ENCODE peak calls at places on chromosomes 4 and X, in eight cellular contexts. One of them, this sample, is unnamed.

GRCh38 chrX:17747692-17748091 is 10.4 kb downstream of the SCML1 start:
- DNase-seq in D721Med: no peak
- DNase-seq in fibroblast of mammary gland: no peak
- DNase-seq in fibroblast of lung: no peak
- DNase-seq in heart right ventricle: no peak
- DNase-seq in nephron progenitor cell: no peak
- DNase-seq in cardiac muscle cell: no peak
- DNase-seq in testis: no peak
- DNase-seq in this sample: no peak

GRCh38 chr4:99447079-99447478 is 11.9 kb upstream of the ADH7 start:
- DNase-seq in fibroblast of mammary gland: peak
- DNase-seq in nephron progenitor cell: no peak
- DNase-seq in D721Med: no peak
- DNase-seq in fibroblast of lung: peak
- DNase-seq in heart right ventricle: no peak
- DNase-seq in testis: no peak
- DNase-seq in cardiac muscle cell: peak
- DNase-seq in this sample: no peak

GRCh38 chr4:88865466-88865865 is 167.8 kb upstream of the NAP1L5 start:
- DNase-seq in heart right ventricle: no peak
- DNase-seq in fibroblast of mammary gland: no peak
- DNase-seq in cardiac muscle cell: peak
- DNase-seq in D721Med: no peak
- DNase-seq in testis: no peak
- DNase-seq in nephron progenitor cell: no peak
- DNase-seq in fibroblast of lung: no peak
- DNase-seq in this sample: no peak

GRCh38 chr4:146186556-146186955 is 11.0 kb downstream of the LSM6 start:
- DNase-seq in fibroblast of mammary gland: no peak
- DNase-seq in D721Med: no peak
- DNase-seq in cardiac muscle cell: no peak
- DNase-seq in heart right ventricle: no peak
- DNase-seq in testis: no peak
- DNase-seq in nephron progenitor cell: no peak
- DNase-seq in fibroblast of lung: peak
- DNase-seq in this sample: no peak

GRCh38 chr4:173684223-173684622 is 154.2 kb upstream of the HAND2 start:
- DNase-seq in fibroblast of mammary gland: no peak
- DNase-seq in heart right ventricle: no peak
- DNase-seq in testis: no peak
- DNase-seq in fibroblast of lung: no peak
- DNase-seq in nephron progenitor cell: no peak
- DNase-seq in cardiac muscle cell: no peak
- DNase-seq in D721Med: no peak
- DNase-seq in this sample: no peak

GRCh38 chr4:16865897-16866283 is 32.6 kb downstream of the LDB2 start:
- DNase-seq in nephron progenitor cell: no peak
- DNase-seq in testis: no peak
- DNase-seq in D721Med: no peak
- DNase-seq in cardiac muscle cell: no peak
- DNase-seq in fibroblast of mammary gland: no peak
- DNase-seq in fibroblast of lung: no peak
- DNase-seq in heart right ventricle: no peak
- DNase-seq in this sample: no peak

GRCh38 chr4:113256946-113257345 is 207.5 kb downstream of the ANK2 start:
- DNase-seq in cardiac muscle cell: peak
- DNase-seq in testis: no peak
- DNase-seq in fibroblast of lung: peak
- DNase-seq in fibroblast of mammary gland: peak
- DNase-seq in heart right ventricle: no peak
- DNase-seq in D721Med: no peak
- DNase-seq in nephron progenitor cell: no peak
- DNase-seq in this sample: no peak

GRCh38 chr4:8608714-8609391 is 16.3 kb downstream of the CPZ start:
- DNase-seq in fibroblast of lung: no peak
- DNase-seq in fibroblast of mammary gland: no peak
- DNase-seq in heart right ventricle: no peak
- DNase-seq in cardiac muscle cell: no peak
- DNase-seq in D721Med: no peak
- DNase-seq in nephron progenitor cell: no peak
- DNase-seq in testis: no peak
- DNase-seq in this sample: no peak

GRCh38 chr4:87967193-87967592 is 8.3 kb upstream of the SPP1 start:
- DNase-seq in D721Med: no peak
- DNase-seq in testis: no peak
- DNase-seq in fibroblast of lung: no peak
- DNase-seq in nephron progenitor cell: no peak
- DNase-seq in cardiac muscle cell: no peak
- DNase-seq in fibroblast of mammary gland: no peak
- DNase-seq in heart right ventricle: no peak
- DNase-seq in this sample: no peak

GRCh38 chrX:85052207-85052606 is 48.5 kb downstream of the APOOL start:
- DNase-seq in cardiac muscle cell: peak
- DNase-seq in testis: no peak
- DNase-seq in fibroblast of lung: peak
- DNase-seq in nephron progenitor cell: no peak
- DNase-seq in heart right ventricle: no peak
- DNase-seq in D721Med: no peak
- DNase-seq in fibroblast of mammary gland: peak
- DNase-seq in this sample: no peak

GRCh38 chr4:15873117-15873516 is 65.4 kb downstream of the FGFBP1 start:
- DNase-seq in cardiac muscle cell: no peak
- DNase-seq in fibroblast of mammary gland: no peak
- DNase-seq in heart right ventricle: no peak
- DNase-seq in nephron progenitor cell: no peak
- DNase-seq in fibroblast of lung: no peak
- DNase-seq in D721Med: no peak
- DNase-seq in testis: no peak
- DNase-seq in this sample: no peak

GRCh38 chr4:1233641-1234277 is 15.2 kb downstream of the CTBP1 start:
- DNase-seq in heart right ventricle: peak
- DNase-seq in fibroblast of mammary gland: peak
- DNase-seq in nephron progenitor cell: peak
- DNase-seq in fibroblast of lung: no peak
- DNase-seq in cardiac muscle cell: peak
- DNase-seq in D721Med: no peak
- DNase-seq in testis: peak
- DNase-seq in this sample: no peak

GRCh38 chr4:126871810-126872209 is 760.9 kb upstream of the INTU start:
- DNase-seq in fibroblast of mammary gland: no peak
- DNase-seq in testis: no peak
- DNase-seq in heart right ventricle: no peak
- DNase-seq in cardiac muscle cell: no peak
- DNase-seq in fibroblast of lung: no peak
- DNase-seq in nephron progenitor cell: no peak
- DNase-seq in D721Med: no peak
- DNase-seq in this sample: no peak

GRCh38 chr4:121728066-121728465 is 31.3 kb upstream of the ANXA5 start:
- DNase-seq in cardiac muscle cell: peak
- DNase-seq in fibroblast of mammary gland: peak
- DNase-seq in nephron progenitor cell: no peak
- DNase-seq in D721Med: no peak
- DNase-seq in fibroblast of lung: peak
- DNase-seq in testis: no peak
- DNase-seq in heart right ventricle: no peak
- DNase-seq in this sample: no peak

GRCh38 chr4:621296-622070 is 3.9 kb upstream of the PDE6B start:
- DNase-seq in testis: no peak
- DNase-seq in heart right ventricle: no peak
- DNase-seq in D721Med: no peak
- DNase-seq in fibroblast of lung: no peak
- DNase-seq in nephron progenitor cell: no peak
- DNase-seq in cardiac muscle cell: no peak
- DNase-seq in fibroblast of mammary gland: no peak
- DNase-seq in this sample: no peak

GRCh38 chr4:7266525-7267292 is 74.4 kb downstream of the SORCS2 start:
- DNase-seq in nephron progenitor cell: no peak
- DNase-seq in fibroblast of lung: peak
- DNase-seq in cardiac muscle cell: peak
- DNase-seq in testis: no peak
- DNase-seq in fibroblast of mammary gland: peak
- DNase-seq in D721Med: no peak
- DNase-seq in heart right ventricle: no peak
- DNase-seq in this sample: no peak

GRCh38 chr4:112284166-112284565 is 1.5 kb downstream of the TIFA start:
- DNase-seq in nephron progenitor cell: no peak
- DNase-seq in cardiac muscle cell: peak
- DNase-seq in fibroblast of mammary gland: no peak
- DNase-seq in testis: no peak
- DNase-seq in D721Med: no peak
- DNase-seq in heart right ventricle: no peak
- DNase-seq in fibroblast of lung: peak
- DNase-seq in this sample: no peak

GRCh38 chr4:118012142-118012541 is 22.1 kb upstream of the NDST3 start:
- DNase-seq in cardiac muscle cell: no peak
- DNase-seq in fibroblast of lung: peak
- DNase-seq in D721Med: no peak
- DNase-seq in testis: no peak
- DNase-seq in fibroblast of mammary gland: no peak
- DNase-seq in nephron progenitor cell: no peak
- DNase-seq in heart right ventricle: no peak
- DNase-seq in this sample: no peak
- TF ChIP-seq CTCF in cardiac muscle cell: no peak
- TF ChIP-seq CTCF in fibroblast of lung: peak
- TF ChIP-seq CTCF in D721Med: no peak
- TF ChIP-seq CTCF in testis: no peak
- TF ChIP-seq CTCF in fibroblast of mammary gland: peak
- TF ChIP-seq CTCF in nephron progenitor cell: no peak
- TF ChIP-seq CTCF in heart right ventricle: no peak
- TF ChIP-seq CTCF in this sample: peak

GRCh38 chrX:134249231-134249630 is 12.2 kb downstream of the CCDC160 start:
- DNase-seq in D721Med: no peak
- DNase-seq in heart right ventricle: no peak
- DNase-seq in testis: no peak
- DNase-seq in cardiac muscle cell: no peak
- DNase-seq in nephron progenitor cell: no peak
- DNase-seq in fibroblast of mammary gland: no peak
- DNase-seq in fibroblast of lung: no peak
- DNase-seq in this sample: no peak

GRCh38 chrX:134241960-134242619 is 5.1 kb downstream of the CCDC160 start:
- DNase-seq in testis: no peak
- DNase-seq in heart right ventricle: no peak
- DNase-seq in nephron progenitor cell: no peak
- DNase-seq in cardiac muscle cell: no peak
- DNase-seq in fibroblast of mammary gland: no peak
- DNase-seq in fibroblast of lung: no peak
- DNase-seq in D721Med: no peak
- DNase-seq in this sample: no peak

GRCh38 chrX:134244043-134244442 is 7.1 kb downstream of the CCDC160 start:
- DNase-seq in cardiac muscle cell: peak
- DNase-seq in nephron progenitor cell: no peak
- DNase-seq in fibroblast of lung: peak
- DNase-seq in fibroblast of mammary gland: peak
- DNase-seq in heart right ventricle: no peak
- DNase-seq in D721Med: no peak
- DNase-seq in testis: no peak
- DNase-seq in this sample: no peak

GRCh38 chrX:134247492-134247891 is 10.5 kb downstream of the CCDC160 start:
- DNase-seq in fibroblast of lung: no peak
- DNase-seq in D721Med: no peak
- DNase-seq in testis: no peak
- DNase-seq in nephron progenitor cell: no peak
- DNase-seq in heart right ventricle: no peak
- DNase-seq in fibroblast of mammary gland: no peak
- DNase-seq in cardiac muscle cell: no peak
- DNase-seq in this sample: no peak

GRCh38 chrX:134246282-134246681 is 9.3 kb downstream of the CCDC160 start:
- DNase-seq in testis: peak
- DNase-seq in fibroblast of lung: no peak
- DNase-seq in heart right ventricle: no peak
- DNase-seq in cardiac muscle cell: peak
- DNase-seq in nephron progenitor cell: no peak
- DNase-seq in fibroblast of mammary gland: peak
- DNase-seq in D721Med: no peak
- DNase-seq in this sample: no peak
- TF ChIP-seq CTCF in testis: no peak
- TF ChIP-seq CTCF in fibroblast of lung: no peak
- TF ChIP-seq CTCF in heart right ventricle: no peak
- TF ChIP-seq CTCF in cardiac muscle cell: no peak
- TF ChIP-seq CTCF in nephron progenitor cell: no peak
- TF ChIP-seq CTCF in fibroblast of mammary gland: no peak
- TF ChIP-seq CTCF in D721Med: no peak
- TF ChIP-seq CTCF in this sample: no peak

DNA sequence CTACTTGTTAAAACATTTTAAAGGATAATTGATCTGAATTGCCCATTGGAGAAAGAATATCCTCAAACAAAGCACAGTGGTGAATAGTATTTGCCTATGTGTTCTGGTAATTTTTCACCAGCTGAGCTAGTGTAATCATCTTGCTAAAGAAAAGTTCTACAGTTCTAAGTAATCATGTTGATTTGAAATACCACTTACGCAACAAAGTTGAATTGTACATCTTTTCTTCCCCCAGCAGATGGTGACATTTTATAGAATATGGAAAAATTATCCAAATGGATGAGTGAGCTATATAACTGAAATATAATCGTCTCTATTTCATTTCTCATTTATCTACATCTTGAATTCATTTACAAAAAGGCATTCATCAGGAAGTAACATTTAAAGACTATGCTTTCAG is 9.7 kb upstream of the ZNF674 start:
- DNase-seq in heart right ventricle: no peak
- DNase-seq in testis: no peak
- DNase-seq in fibroblast of lung: no peak
- DNase-seq in fibroblast of mammary gland: peak
- DNase-seq in D721Med: no peak
- DNase-seq in nephron progenitor cell: no peak
- DNase-seq in cardiac muscle cell: peak
- DNase-seq in this sample: no peak
- TF ChIP-seq CTCF in heart right ventricle: no peak
- TF ChIP-seq CTCF in testis: no peak
- TF ChIP-seq CTCF in fibroblast of lung: peak
- TF ChIP-seq CTCF in fibroblast of mammary gland: peak
- TF ChIP-seq CTCF in D721Med: no peak
- TF ChIP-seq CTCF in nephron progenitor cell: no peak
- TF ChIP-seq CTCF in cardiac muscle cell: peak
- TF ChIP-seq CTCF in this sample: no peak

GRCh38 chr4:26594371-26594770 is 10.5 kb downstream of the TBC1D19 start:
- DNase-seq in fibroblast of lung: no peak
- DNase-seq in heart right ventricle: no peak
- DNase-seq in D721Med: no peak
- DNase-seq in testis: no peak
- DNase-seq in fibroblast of mammary gland: no peak
- DNase-seq in cardiac muscle cell: no peak
- DNase-seq in nephron progenitor cell: no peak
- DNase-seq in this sample: no peak

GRCh38 chr4:26596843-26597242 is 13.0 kb downstream of the TBC1D19 start:
- DNase-seq in heart right ventricle: no peak
- DNase-seq in D721Med: no peak
- DNase-seq in nephron progenitor cell: no peak
- DNase-seq in cardiac muscle cell: no peak
- DNase-seq in testis: no peak
- DNase-seq in fibroblast of lung: no peak
- DNase-seq in fibroblast of mammary gland: no peak
- DNase-seq in this sample: no peak

GRCh38 chr4:26589699-26590098 is 5.8 kb downstream of the TBC1D19 start:
- DNase-seq in fibroblast of mammary gland: no peak
- DNase-seq in testis: no peak
- DNase-seq in cardiac muscle cell: no peak
- DNase-seq in heart right ventricle: no peak
- DNase-seq in D721Med: no peak
- DNase-seq in fibroblast of lung: no peak
- DNase-seq in nephron progenitor cell: no peak
- DNase-seq in this sample: no peak

GRCh38 chr4:26590639-26591038 is 6.8 kb downstream of the TBC1D19 start:
- DNase-seq in fibroblast of mammary gland: peak
- DNase-seq in fibroblast of lung: peak
- DNase-seq in cardiac muscle cell: peak
- DNase-seq in heart right ventricle: no peak
- DNase-seq in nephron progenitor cell: no peak
- DNase-seq in testis: no peak
- DNase-seq in D721Med: no peak
- DNase-seq in this sample: no peak

GRCh38 chr4:26594778-26595177 is 10.9 kb downstream of the TBC1D19 start:
- DNase-seq in D721Med: no peak
- DNase-seq in fibroblast of lung: peak
- DNase-seq in heart right ventricle: no peak
- DNase-seq in fibroblast of mammary gland: no peak
- DNase-seq in nephron progenitor cell: no peak
- DNase-seq in testis: no peak
- DNase-seq in cardiac muscle cell: no peak
- DNase-seq in this sample: no peak
- TF ChIP-seq CTCF in D721Med: no peak
- TF ChIP-seq CTCF in fibroblast of lung: no peak
- TF ChIP-seq CTCF in heart right ventricle: no peak
- TF ChIP-seq CTCF in fibroblast of mammary gland: no peak
- TF ChIP-seq CTCF in nephron progenitor cell: no peak
- TF ChIP-seq CTCF in testis: no peak
- TF ChIP-seq CTCF in cardiac muscle cell: no peak
- TF ChIP-seq CTCF in this sample: no peak

This sample was measured in endothelial cell.